ENCODE peak calls at places on chromosome 4, in five cellular contexts. One of them, this sample, is unnamed.

GRCh38 chr4:167210166-167210565 is 24.1 kb downstream of the SPOCK3 start:
- DNase-seq in activated naive CD8-positive, alpha-beta T cell treated with anti-CD3 and anti-CD28 coated beads for 36 hours: no peak
- DNase-seq in foreskin melanocyte: no peak
- DNase-seq in activated naive CD4-positive, alpha-beta T cell treated with Interleukin-2 at 50 U/mL for 16 hours: no peak
- DNase-seq in posterior cingulate gyrus: no peak
- DNase-seq in this sample: no peak

GRCh38 chr4:17272154-17272553 is 239.7 kb downstream of the QDPR start:
- DNase-seq in foreskin melanocyte: no peak
- DNase-seq in activated naive CD8-positive, alpha-beta T cell treated with anti-CD3 and anti-CD28 coated beads for 36 hours: no peak
- DNase-seq in activated naive CD4-positive, alpha-beta T cell treated with Interleukin-2 at 50 U/mL for 16 hours: no peak
- DNase-seq in posterior cingulate gyrus: no peak
- DNase-seq in this sample: no peak

GRCh38 chr4:37803348-37803973 is 23.0 kb upstream of the PGM2 start:
- DNase-seq in posterior cingulate gyrus: no peak
- DNase-seq in foreskin melanocyte: peak
- DNase-seq in activated naive CD4-positive, alpha-beta T cell treated with Interleukin-2 at 50 U/mL for 16 hours: no peak
- DNase-seq in activated naive CD8-positive, alpha-beta T cell treated with anti-CD3 and anti-CD28 coated beads for 36 hours: no peak
- DNase-seq in this sample: no peak

GRCh38 chr4:140439644-140440043 is 12.2 kb upstream of the CLGN start:
- DNase-seq in activated naive CD8-positive, alpha-beta T cell treated with anti-CD3 and anti-CD28 coated beads for 36 hours: no peak
- DNase-seq in foreskin melanocyte: no peak
- DNase-seq in posterior cingulate gyrus: no peak
- DNase-seq in activated naive CD4-positive, alpha-beta T cell treated with Interleukin-2 at 50 U/mL for 16 hours: no peak
- DNase-seq in this sample: no peak

GRCh38 chr4:137414802-137415201 is 117.5 kb downstream of the PCDH18 start:
- DNase-seq in foreskin melanocyte: no peak
- DNase-seq in activated naive CD4-positive, alpha-beta T cell treated with Interleukin-2 at 50 U/mL for 16 hours: no peak
- DNase-seq in activated naive CD8-positive, alpha-beta T cell treated with anti-CD3 and anti-CD28 coated beads for 36 hours: no peak
- DNase-seq in posterior cingulate gyrus: no peak
- DNase-seq in this sample: no peak

GRCh38 chr4:153449338-153449737 is 16.8 kb upstream of the TMEM131L start:
- DNase-seq in foreskin melanocyte: no peak
- DNase-seq in posterior cingulate gyrus: no peak
- DNase-seq in activated naive CD4-positive, alpha-beta T cell treated with Interleukin-2 at 50 U/mL for 16 hours: no peak
- DNase-seq in activated naive CD8-positive, alpha-beta T cell treated with anti-CD3 and anti-CD28 coated beads for 36 hours: no peak
- DNase-seq in this sample: no peak

GRCh38 chr4:61079976-61080375 is 120.2 kb upstream of the ADGRL3 start:
- DNase-seq in foreskin melanocyte: no peak
- DNase-seq in activated naive CD8-positive, alpha-beta T cell treated with anti-CD3 and anti-CD28 coated beads for 36 hours: no peak
- DNase-seq in posterior cingulate gyrus: no peak
- DNase-seq in activated naive CD4-positive, alpha-beta T cell treated with Interleukin-2 at 50 U/mL for 16 hours: no peak
- DNase-seq in this sample: no peak

GRCh38 chr4:100428051-100428450 is 89.8 kb downstream of the EMCN start:
- DNase-seq in activated naive CD8-positive, alpha-beta T cell treated with anti-CD3 and anti-CD28 coated beads for 36 hours: no peak
- DNase-seq in activated naive CD4-positive, alpha-beta T cell treated with Interleukin-2 at 50 U/mL for 16 hours: no peak
- DNase-seq in posterior cingulate gyrus: no peak
- DNase-seq in foreskin melanocyte: no peak
- DNase-seq in this sample: peak